ENCODE peak calls at places on chromosomes 7 and 10, in six cellular contexts. One of them, this sample, is unnamed.

GRCh38 chr10:49817845-49818244 is 55.7 kb upstream of the OGDHL start:
- DNase-seq in heart right ventricle: no peak
- DNase-seq in astrocyte of the spinal cord: no peak
- DNase-seq in fibroblast of pulmonary artery: no peak
- DNase-seq in neural crest cell: no peak
- DNase-seq in H9: no peak
- DNase-seq in this sample: no peak

GRCh38 chr10:1628757-1629156 is 108.6 kb downstream of the ADARB2 start:
- DNase-seq in H9: no peak
- DNase-seq in heart right ventricle: no peak
- DNase-seq in neural crest cell: no peak
- DNase-seq in astrocyte of the spinal cord: no peak
- DNase-seq in fibroblast of pulmonary artery: no peak
- DNase-seq in this sample: no peak

GRCh38 chr10:66748217-66748616 is 177.6 kb upstream of the LRRTM3 start:
- DNase-seq in fibroblast of pulmonary artery: no peak
- DNase-seq in neural crest cell: no peak
- DNase-seq in H9: no peak
- DNase-seq in astrocyte of the spinal cord: no peak
- DNase-seq in heart right ventricle: no peak
- DNase-seq in this sample: no peak

GRCh38 chr7:92250603-92251002 is 4.8 kb downstream of the ANKIB1 start:
- DNase-seq in astrocyte of the spinal cord: no peak
- DNase-seq in heart right ventricle: no peak
- DNase-seq in fibroblast of pulmonary artery: no peak
- DNase-seq in H9: no peak
- DNase-seq in neural crest cell: no peak
- DNase-seq in this sample: no peak

GRCh38 chr7:81111781-81112540 is 193.1 kb upstream of the SEMA3C start:
- DNase-seq in neural crest cell: no peak
- DNase-seq in astrocyte of the spinal cord: no peak
- DNase-seq in H9: no peak
- DNase-seq in fibroblast of pulmonary artery: peak; percentile 48
- DNase-seq in heart right ventricle: no peak
- DNase-seq in this sample: peak; percentile 74

GRCh38 chr10:128529225-128529624 is 403.0 kb upstream of the MKI67 start:
- DNase-seq in fibroblast of pulmonary artery: no peak
- DNase-seq in neural crest cell: no peak
- DNase-seq in heart right ventricle: no peak
- DNase-seq in H9: no peak
- DNase-seq in astrocyte of the spinal cord: no peak
- DNase-seq in this sample: no peak

GRCh38 chr7:43758861-43759683 is 592 bp downstream of the BLVRA start:
- DNase-seq in fibroblast of pulmonary artery: peak; percentile 38
- DNase-seq in neural crest cell: peak; percentile 41
- DNase-seq in heart right ventricle: peak; percentile 36
- DNase-seq in astrocyte of the spinal cord: peak; percentile 38
- DNase-seq in H9: no peak
- DNase-seq in this sample: peak; percentile 61

GRCh38 chr10:62492012-62492869 is 118.1 kb downstream of the ZNF365 start:
- DNase-seq in heart right ventricle: no peak
- DNase-seq in neural crest cell: no peak
- DNase-seq in H9: no peak
- DNase-seq in astrocyte of the spinal cord: peak; percentile 14
- DNase-seq in fibroblast of pulmonary artery: peak; percentile 44
- DNase-seq in this sample: no peak

GRCh38 chr10:113369185-113369785 is 183.6 kb upstream of the HABP2 start:
- DNase-seq in H9: no peak
- DNase-seq in neural crest cell: no peak
- DNase-seq in fibroblast of pulmonary artery: no peak
- DNase-seq in astrocyte of the spinal cord: no peak
- DNase-seq in heart right ventricle: no peak
- DNase-seq in this sample: peak; percentile 55

GRCh38 chr7:24576171-24577052 is 3.2 kb downstream of the PALS2 start:
- DNase-seq in heart right ventricle: no peak
- DNase-seq in H9: peak; percentile 34
- DNase-seq in astrocyte of the spinal cord: peak; percentile 73
- DNase-seq in fibroblast of pulmonary artery: peak; percentile 86
- DNase-seq in neural crest cell: no peak
- DNase-seq in this sample: peak; percentile 41

GRCh38 chr7:3244241-3244814 is 56.7 kb upstream of the SDK1 start:
- DNase-seq in heart right ventricle: no peak
- DNase-seq in fibroblast of pulmonary artery: peak; percentile 64
- DNase-seq in neural crest cell: no peak
- DNase-seq in H9: no peak
- DNase-seq in astrocyte of the spinal cord: peak; percentile 87
- DNase-seq in this sample: no peak

GRCh38 chr7:51606601-51607154 is 290.1 kb upstream of the COBL start:
- DNase-seq in heart right ventricle: no peak
- DNase-seq in H9: no peak
- DNase-seq in fibroblast of pulmonary artery: no peak
- DNase-seq in astrocyte of the spinal cord: no peak
- DNase-seq in neural crest cell: no peak
- DNase-seq in this sample: no peak

GRCh38 chr10:102713483-102713813 is 749 bp downstream of the ARL3 start:
- DNase-seq in astrocyte of the spinal cord: no peak
- DNase-seq in fibroblast of pulmonary artery: no peak
- DNase-seq in heart right ventricle: no peak
- DNase-seq in H9: no peak
- DNase-seq in neural crest cell: no peak
- DNase-seq in this sample: no peak

GRCh38 chr10:7107287-7107686 is 303.5 kb downstream of the SFMBT2 start:
- DNase-seq in astrocyte of the spinal cord: peak; percentile 68
- DNase-seq in neural crest cell: no peak
- DNase-seq in heart right ventricle: no peak
- DNase-seq in fibroblast of pulmonary artery: peak; percentile 58
- DNase-seq in H9: no peak
- DNase-seq in this sample: no peak

GRCh38 chr7:114412548-114412947 is 2.1 kb upstream of the FOXP2 start:
- DNase-seq in fibroblast of pulmonary artery: no peak
- DNase-seq in neural crest cell: peak; percentile 10
- DNase-seq in H9: no peak
- DNase-seq in heart right ventricle: no peak
- DNase-seq in astrocyte of the spinal cord: no peak
- DNase-seq in this sample: no peak

GRCh38 chr7:104800307-104800706 is 213.7 kb upstream of the KMT2E start:
- DNase-seq in astrocyte of the spinal cord: no peak
- DNase-seq in neural crest cell: no peak
- DNase-seq in fibroblast of pulmonary artery: no peak
- DNase-seq in H9: no peak
- DNase-seq in heart right ventricle: no peak
- DNase-seq in this sample: no peak

GRCh38 chr10:32004161-32004591 is 52.0 kb downstream of the KIF5B start:
- DNase-seq in fibroblast of pulmonary artery: no peak
- DNase-seq in neural crest cell: no peak
- DNase-seq in astrocyte of the spinal cord: no peak
- DNase-seq in heart right ventricle: peak; percentile 37
- DNase-seq in H9: peak; percentile 66
- DNase-seq in this sample: peak; percentile 15

GRCh38 chr10:90138844-90139243 is 437.5 kb downstream of the KIF20B start:
- DNase-seq in heart right ventricle: no peak
- DNase-seq in astrocyte of the spinal cord: no peak
- DNase-seq in H9: no peak
- DNase-seq in fibroblast of pulmonary artery: peak; percentile 38
- DNase-seq in neural crest cell: no peak
- DNase-seq in this sample: no peak

GRCh38 chr10:71082930-71083329 is 129.4 kb upstream of the UNC5B start:
- DNase-seq in astrocyte of the spinal cord: no peak
- DNase-seq in fibroblast of pulmonary artery: no peak
- DNase-seq in neural crest cell: no peak
- DNase-seq in H9: no peak
- DNase-seq in heart right ventricle: no peak
- DNase-seq in this sample: no peak

GRCh38 chr10:131067690-131068089 is 243.8 kb downstream of the TCERG1L start:
- DNase-seq in fibroblast of pulmonary artery: no peak
- DNase-seq in astrocyte of the spinal cord: no peak
- DNase-seq in H9: no peak
- DNase-seq in neural crest cell: no peak
- DNase-seq in heart right ventricle: no peak
- DNase-seq in this sample: no peak

GRCh38 chr7:132116369-132116768 is 459.9 kb downstream of the PLXNA4 start:
- DNase-seq in heart right ventricle: no peak
- DNase-seq in astrocyte of the spinal cord: no peak
- DNase-seq in neural crest cell: no peak
- DNase-seq in H9: no peak
- DNase-seq in fibroblast of pulmonary artery: no peak
- DNase-seq in this sample: no peak

GRCh38 chr7:91140982-91141381 is 123.3 kb upstream of the FZD1 start:
- DNase-seq in astrocyte of the spinal cord: peak; percentile 33
- DNase-seq in fibroblast of pulmonary artery: no peak
- DNase-seq in heart right ventricle: no peak
- DNase-seq in neural crest cell: no peak
- DNase-seq in H9: no peak
- DNase-seq in this sample: no peak

GRCh38 chr7:69204936-69205335 is 393.3 kb upstream of the AUTS2 start:
- DNase-seq in astrocyte of the spinal cord: peak; percentile 18
- DNase-seq in neural crest cell: no peak
- DNase-seq in fibroblast of pulmonary artery: no peak
- DNase-seq in H9: no peak
- DNase-seq in heart right ventricle: no peak
- DNase-seq in this sample: no peak

GRCh38 chr10:126014309-126014708 is 117.9 kb downstream of the FANK1 start:
- DNase-seq in neural crest cell: no peak
- DNase-seq in H9: no peak
- DNase-seq in fibroblast of pulmonary artery: peak; percentile 23
- DNase-seq in astrocyte of the spinal cord: peak; percentile 93
- DNase-seq in heart right ventricle: no peak
- DNase-seq in this sample: no peak

GRCh38 chr7:80637911-80638765 is at the start of gene CD36:
- DNase-seq in heart right ventricle: no peak
- DNase-seq in H9: no peak
- DNase-seq in astrocyte of the spinal cord: no peak
- DNase-seq in fibroblast of pulmonary artery: no peak
- DNase-seq in neural crest cell: no peak
- DNase-seq in this sample: no peak

GRCh38 chr10:60123172-60123571 is 216.8 kb upstream of the CCDC6 start:
- DNase-seq in fibroblast of pulmonary artery: peak; percentile 60
- DNase-seq in H9: no peak
- DNase-seq in heart right ventricle: no peak
- DNase-seq in neural crest cell: no peak
- DNase-seq in astrocyte of the spinal cord: peak; percentile 80
- DNase-seq in this sample: no peak

GRCh38 chr7:36119005-36119711 is 33.9 kb upstream of the EEPD1 start:
- DNase-seq in astrocyte of the spinal cord: peak; percentile 95
- DNase-seq in neural crest cell: no peak
- DNase-seq in fibroblast of pulmonary artery: peak; percentile 99
- DNase-seq in heart right ventricle: no peak
- DNase-seq in H9: no peak
- DNase-seq in this sample: no peak

GRCh38 chr10:126598009-126598408 is 72.5 kb downstream of the C10orf90 start:
- DNase-seq in fibroblast of pulmonary artery: peak; percentile 45
- DNase-seq in astrocyte of the spinal cord: peak; percentile 50
- DNase-seq in heart right ventricle: no peak
- DNase-seq in H9: peak; percentile 74
- DNase-seq in neural crest cell: peak; percentile 25
- DNase-seq in this sample: peak; percentile 72

GRCh38 chr10:17175551-17175950 is 25.9 kb downstream of the TRDMT1 start:
- DNase-seq in astrocyte of the spinal cord: peak; percentile 38
- DNase-seq in H9: no peak
- DNase-seq in neural crest cell: no peak
- DNase-seq in fibroblast of pulmonary artery: peak; percentile 31
- DNase-seq in heart right ventricle: no peak
- DNase-seq in this sample: no peak

GRCh38 chr10:70872281-70872680 is 16.1 kb downstream of the PCBD1 start:
- DNase-seq in neural crest cell: no peak
- DNase-seq in astrocyte of the spinal cord: no peak
- DNase-seq in H9: no peak
- DNase-seq in heart right ventricle: no peak
- DNase-seq in fibroblast of pulmonary artery: no peak
- DNase-seq in this sample: no peak

GRCh38 chr7:87875151-87876039 is 765 bp downstream of the SLC25A40 start:
- DNase-seq in heart right ventricle: no peak
- DNase-seq in H9: no peak
- DNase-seq in neural crest cell: peak; percentile 55
- DNase-seq in astrocyte of the spinal cord: peak; percentile 15
- DNase-seq in fibroblast of pulmonary artery: no peak
- DNase-seq in this sample: no peak
- TF ChIP-seq CTCF in heart right ventricle: no peak
- TF ChIP-seq CTCF in H9: no peak
- TF ChIP-seq CTCF in neural crest cell: no peak
- TF ChIP-seq CTCF in astrocyte of the spinal cord: no peak
- TF ChIP-seq CTCF in fibroblast of pulmonary artery: no peak
- TF ChIP-seq CTCF in this sample: no peak

GRCh38 chr10:53253221-53253620 is 480.6 kb upstream of the MBL2 start:
- DNase-seq in fibroblast of pulmonary artery: no peak
- DNase-seq in H9: no peak
- DNase-seq in heart right ventricle: no peak
- DNase-seq in astrocyte of the spinal cord: no peak
- DNase-seq in neural crest cell: no peak
- DNase-seq in this sample: no peak
- TF ChIP-seq CTCF in fibroblast of pulmonary artery: no peak
- TF ChIP-seq CTCF in H9: no peak
- TF ChIP-seq CTCF in heart right ventricle: no peak
- TF ChIP-seq CTCF in astrocyte of the spinal cord: no peak
- TF ChIP-seq CTCF in neural crest cell: no peak
- TF ChIP-seq CTCF in this sample: no peak

GRCh38 chr7:18458830-18459229 is 36.7 kb upstream of the HDAC9 start:
- DNase-seq in heart right ventricle: no peak
- DNase-seq in astrocyte of the spinal cord: peak; percentile 14
- DNase-seq in fibroblast of pulmonary artery: no peak
- DNase-seq in neural crest cell: no peak
- DNase-seq in H9: no peak
- DNase-seq in this sample: no peak
- TF ChIP-seq CTCF in heart right ventricle: no peak
- TF ChIP-seq CTCF in astrocyte of the spinal cord: no peak
- TF ChIP-seq CTCF in fibroblast of pulmonary artery: no peak
- TF ChIP-seq CTCF in neural crest cell: no peak
- TF ChIP-seq CTCF in H9: no peak
- TF ChIP-seq CTCF in this sample: no peak

GRCh38 chr10:4150676-4151075 is 365.7 kb upstream of the KLF6 start:
- DNase-seq in fibroblast of pulmonary artery: no peak
- DNase-seq in neural crest cell: no peak
- DNase-seq in astrocyte of the spinal cord: no peak
- DNase-seq in heart right ventricle: no peak
- DNase-seq in H9: no peak
- DNase-seq in this sample: no peak

GRCh38 chr10:4154317-4154716 is 369.3 kb upstream of the KLF6 start:
- DNase-seq in fibroblast of pulmonary artery: no peak
- DNase-seq in heart right ventricle: no peak
- DNase-seq in astrocyte of the spinal cord: no peak
- DNase-seq in neural crest cell: no peak
- DNase-seq in H9: no peak
- DNase-seq in this sample: no peak

GRCh38 chr10:4147214-4147613 is 362.2 kb upstream of the KLF6 start:
- DNase-seq in heart right ventricle: no peak
- DNase-seq in fibroblast of pulmonary artery: no peak
- DNase-seq in astrocyte of the spinal cord: no peak
- DNase-seq in H9: no peak
- DNase-seq in neural crest cell: no peak
- DNase-seq in this sample: no peak

DNA sequence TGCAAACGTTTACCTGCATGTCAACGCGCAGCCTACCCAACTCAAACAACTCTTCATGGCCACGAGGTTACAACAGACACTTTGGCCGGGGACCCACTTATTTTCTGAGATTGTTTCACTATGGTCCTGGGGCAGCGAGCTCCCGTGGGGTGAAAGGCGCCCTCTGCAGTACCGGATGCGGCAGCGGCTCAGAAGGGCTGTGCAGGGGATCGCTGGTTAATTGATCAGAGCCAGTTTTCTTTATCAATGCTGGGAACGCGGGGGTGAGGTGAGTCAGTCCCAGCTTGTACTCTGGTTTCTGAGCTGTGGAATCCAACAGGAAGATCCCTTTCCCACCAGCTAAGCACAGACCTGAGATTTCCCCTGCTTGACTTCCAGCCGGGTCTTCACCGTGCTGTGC is 366.5 kb upstream of the KLF6 start:
- DNase-seq in astrocyte of the spinal cord: peak; percentile 5
- DNase-seq in H9: peak; percentile 64
- DNase-seq in fibroblast of pulmonary artery: no peak
- DNase-seq in neural crest cell: no peak
- DNase-seq in heart right ventricle: no peak
- DNase-seq in this sample: no peak
- TF ChIP-seq CTCF in astrocyte of the spinal cord: peak; percentile 17
- TF ChIP-seq CTCF in H9: peak; percentile 72
- TF ChIP-seq CTCF in fibroblast of pulmonary artery: no peak
- TF ChIP-seq CTCF in neural crest cell: peak; percentile 15
- TF ChIP-seq CTCF in heart right ventricle: no peak
- TF ChIP-seq CTCF in this sample: peak; percentile 38